ENCODE peak calls at places on chromosomes 6 and 20, in ten cellular contexts. E is H7, F is A549, Y is choroid plexus epithelial cell, M is right lobe of liver, Q is colonic mucosa, T is Caco-2, R is neural progenitor cell, J is psoas muscle, G is sigmoid colon. A is an unnamed sample.

GRCh38 chr20:15862178-15862577 is 711.1 kb downstream of the KIF16B start:
- DNase-seq in E (no peak), F (no peak), Y (no peak), M (no peak), Q (no peak), T (no peak), R (no peak), J (no peak), G (no peak), A (no peak)

GRCh38 chr20:53331151-53331973 is 262.3 kb downstream of the ZNF217 start:
- DNase-seq in E (peak), F (no peak), Y (peak), M (no peak), Q (no peak), T (peak), R (no peak), J (peak), G (no peak), A (peak)

GRCh38 chr6:129525055-129525454 is 184.9 kb downstream of the ARHGAP18 start:
- DNase-seq in E (no peak), F (no peak), Y (peak), M (no peak), Q (no peak), T (no peak), R (no peak), J (no peak), G (no peak), A (peak)

GRCh38 chr6:33634203-33634727 is 13.1 kb downstream of the ITPR3 start:
- DNase-seq in E (peak), F (peak), Y (no peak), M (no peak), Q (no peak), T (no peak), R (peak), J (no peak), G (no peak), A (no peak)

GRCh38 chr6:12578751-12579150 is 137.8 kb upstream of the PHACTR1 start:
- DNase-seq in E (no peak), F (no peak), Y (no peak), M (no peak), Q (no peak), T (no peak), R (no peak), J (no peak), G (no peak), A (peak)

GRCh38 chr20:25863536-25864325 is 167.1 kb upstream of the ZNF337 start:
- DNase-seq in E (peak), F (no peak), Y (peak), M (no peak), Q (no peak), T (peak), R (peak), J (no peak), G (no peak), A (no peak)

GRCh38 chr6:134875367-134875766 is 74.5 kb downstream of the ALDH8A1 start:
- DNase-seq in E (no peak), F (no peak), Y (peak), M (no peak), Q (no peak), T (no peak), R (no peak), J (no peak), G (no peak), A (peak)

GRCh38 chr20:7264137-7264536 is 496.7 kb downstream of the BMP2 start:
- DNase-seq in E (no peak), F (no peak), Y (no peak), M (no peak), Q (no peak), T (no peak), R (no peak), J (no peak), G (no peak), A (no peak)

GRCh38 chr20:58944610-58945009 is 36.4 kb upstream of the NELFCD start:
- DNase-seq in E (no peak), F (no peak), Y (no peak), M (no peak), Q (no peak), T (no peak), R (no peak), J (no peak), G (no peak), A (no peak)

GRCh38 chr20:53948383-53949318 is 121.7 kb downstream of the BCAS1 start:
- DNase-seq in E (no peak), F (no peak), Y (no peak), M (no peak), Q (no peak), T (no peak), R (no peak), J (no peak), G (no peak), A (no peak)

GRCh38 chr6:2810092-2810671 is 31.5 kb downstream of the SERPINB1 start:
- DNase-seq in E (no peak), F (no peak), Y (peak), M (no peak), Q (peak), T (no peak), R (no peak), J (no peak), G (no peak), A (no peak)

GRCh38 chr6:11606287-11606686 is 68.7 kb downstream of the TMEM170B start:
- DNase-seq in E (no peak), F (no peak), Y (no peak), M (no peak), Q (no peak), T (no peak), R (no peak), J (no peak), G (no peak), A (no peak)

GRCh38 chr6:109050012-109050411 is 44.6 kb downstream of the SESN1 start:
- DNase-seq in E (no peak), F (no peak), Y (no peak), M (no peak), Q (no peak), T (no peak), R (no peak), J (no peak), G (no peak), A (no peak)

GRCh38 chr6:33276864-33277662 is at the start of gene B3GALT4:
- DNase-seq in E (peak), F (peak), Y (peak), M (peak), Q (peak), T (no peak), R (peak), J (peak), G (peak), A (peak)

GRCh38 chr6:82270791-82271392 is 23.3 kb upstream of the IBTK start:
- DNase-seq in E (no peak), F (peak), Y (peak), M (no peak), Q (no peak), T (no peak), R (peak), J (no peak), G (no peak), A (peak)

GRCh38 chr6:54980511-54981275 is 134.1 kb downstream of the FAM83B start:
- DNase-seq in E (no peak), F (no peak), Y (peak), M (no peak), Q (no peak), T (no peak), R (no peak), J (no peak), G (no peak), A (peak)

GRCh38 chr20:32052792-32053362 is 835 bp downstream of the HCK start:
- DNase-seq in E (peak), F (no peak), Y (no peak), M (peak), Q (peak), T (peak), R (peak), J (peak), G (peak), A (no peak)

GRCh38 chr6:168355716-168356522 is 36.3 kb upstream of the DACT2 start:
- DNase-seq in E (peak), F (peak), Y (peak), M (peak), Q (peak), T (peak), R (peak), J (peak), G (peak), A (no peak)

GRCh38 chr6:23784313-23784919 is 341.6 kb upstream of the NRSN1 start:
- DNase-seq in E (no peak), F (no peak), Y (no peak), M (no peak), Q (no peak), T (no peak), R (no peak), J (no peak), G (no peak), A (peak)

GRCh38 chr6:3265671-3266070 is 6.9 kb downstream of the PSMG4 start:
- DNase-seq in E (peak), F (no peak), Y (no peak), M (no peak), Q (no peak), T (no peak), R (no peak), J (no peak), G (no peak), A (no peak)

GRCh38 chr6:118083711-118084110 is 176.6 kb downstream of the SLC35F1 start:
- DNase-seq in E (no peak), F (no peak), Y (no peak), M (no peak), Q (no peak), T (no peak), R (no peak), J (no peak), G (no peak), A (no peak)

GRCh38 chr6:159067334-159067733 is 22.5 kb upstream of the TAGAP start:
- DNase-seq in E (no peak), F (no peak), Y (no peak), M (no peak), Q (peak), T (no peak), R (no peak), J (no peak), G (no peak), A (no peak)

GRCh38 chr6:76771076-76771634 is 692.1 kb downstream of the HTR1B start:
- DNase-seq in E (no peak), F (no peak), Y (no peak), M (no peak), Q (no peak), T (no peak), R (no peak), J (no peak), G (no peak), A (no peak)

GRCh38 chr20:62367483-62368302 is 581 bp upstream of the LAMA5 start:
- DNase-seq in E (peak), F (no peak), Y (no peak), M (peak), Q (no peak), T (no peak), R (peak), J (peak), G (peak), A (no peak)

GRCh38 chr6:17470953-17471335 is 77.5 kb downstream of the CAP2 start:
- DNase-seq in E (no peak), F (no peak), Y (peak), M (no peak), Q (no peak), T (no peak), R (no peak), J (no peak), G (no peak), A (peak)

GRCh38 chr20:62914970-62915457 is 11.3 kb downstream of the DIDO1 start:
- DNase-seq in E (peak), F (peak), Y (peak), M (no peak), Q (no peak), T (peak), R (peak), J (no peak), G (no peak), A (peak)

GRCh38 chr6:29507319-29507718 is 19.6 kb upstream of the MAS1L start:
- DNase-seq in E (no peak), F (no peak), Y (no peak), M (no peak), Q (no peak), T (no peak), R (no peak), J (no peak), G (no peak), A (no peak)

GRCh38 chr6:70846207-70846835 is 110.5 kb downstream of the B3GAT2 start:
- DNase-seq in E (no peak), F (no peak), Y (no peak), M (no peak), Q (no peak), T (no peak), R (no peak), J (no peak), G (no peak), A (no peak)

GRCh38 chr6:2746557-2747061 is 4.1 kb downstream of the MYLK4 start:
- DNase-seq in E (no peak), F (no peak), Y (peak), M (no peak), Q (no peak), T (no peak), R (peak), J (peak), G (no peak), A (no peak)

GRCh38 chr20:64151634-64152530 is 12.4 kb upstream of the MYT1 start:
- DNase-seq in E (peak), F (no peak), Y (peak), M (peak), Q (no peak), T (no peak), R (peak), J (no peak), G (peak), A (peak)

GRCh38 chr6:12012566-12013367 is 655 bp downstream of the HIVEP1 start:
- DNase-seq in E (peak), F (peak), Y (peak), M (peak), Q (peak), T (peak), R (peak), J (peak), G (peak), A (peak)

GRCh38 chr6:116012966-116013365 is 47.7 kb downstream of the FRK start:
- DNase-seq in E (no peak), F (no peak), Y (peak), M (no peak), Q (no peak), T (no peak), R (no peak), J (no peak), G (no peak), A (no peak)

DNA sequence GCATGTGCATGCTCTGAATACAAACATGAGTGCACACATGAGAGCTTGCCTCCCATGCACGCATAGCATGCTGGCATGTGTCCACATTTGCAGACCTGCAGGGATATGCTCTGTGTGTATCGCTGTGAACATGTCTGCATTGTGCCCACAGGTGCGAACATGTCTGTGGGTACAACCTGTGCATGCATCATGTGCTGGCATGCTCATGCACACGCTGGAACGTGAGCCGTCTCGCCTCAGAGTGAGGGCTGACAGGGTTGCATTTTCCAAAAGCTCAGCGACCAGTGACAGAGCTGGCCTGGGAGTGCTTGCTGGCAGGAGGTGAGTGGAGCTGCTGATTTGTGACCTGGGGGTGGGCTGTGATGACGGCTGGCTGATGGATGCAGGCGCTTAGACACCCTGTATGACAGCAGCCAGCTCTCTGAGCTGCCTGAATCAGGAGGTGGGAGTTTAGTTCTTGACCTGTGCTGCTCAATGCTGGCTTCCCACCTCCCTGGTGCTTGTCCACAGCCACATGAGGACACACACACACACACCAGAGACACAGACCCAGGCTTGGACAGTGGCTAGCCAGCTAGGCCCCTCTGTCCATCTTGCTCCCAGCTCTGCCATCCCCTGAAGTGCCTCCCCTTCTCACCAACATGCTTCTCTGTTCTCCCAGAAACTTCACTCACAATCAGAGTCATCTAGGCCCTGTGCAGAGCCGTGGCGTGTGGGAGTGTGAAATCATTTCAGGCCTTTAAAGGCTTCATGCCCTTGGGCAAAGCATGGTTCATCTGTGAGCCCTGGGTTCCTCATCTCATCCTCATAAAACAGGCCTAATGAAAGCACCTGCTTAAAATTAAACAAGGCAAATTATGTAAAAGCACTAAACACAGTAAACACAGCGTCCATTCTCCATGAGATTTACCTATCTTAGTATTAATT is 51.4 kb downstream of the CD40 start:
- DNase-seq in E (no peak), F (no peak), Y (no peak), M (no peak), Q (no peak), T (no peak), R (no peak), J (no peak), G (no peak), A (no peak)
- H3K4me3 ChIP-seq in E (no peak), F (no peak), Y (no peak), M (no peak), Q (no peak), T (no peak), R (no peak), J (no peak), G (no peak), A (no peak)

DNA sequence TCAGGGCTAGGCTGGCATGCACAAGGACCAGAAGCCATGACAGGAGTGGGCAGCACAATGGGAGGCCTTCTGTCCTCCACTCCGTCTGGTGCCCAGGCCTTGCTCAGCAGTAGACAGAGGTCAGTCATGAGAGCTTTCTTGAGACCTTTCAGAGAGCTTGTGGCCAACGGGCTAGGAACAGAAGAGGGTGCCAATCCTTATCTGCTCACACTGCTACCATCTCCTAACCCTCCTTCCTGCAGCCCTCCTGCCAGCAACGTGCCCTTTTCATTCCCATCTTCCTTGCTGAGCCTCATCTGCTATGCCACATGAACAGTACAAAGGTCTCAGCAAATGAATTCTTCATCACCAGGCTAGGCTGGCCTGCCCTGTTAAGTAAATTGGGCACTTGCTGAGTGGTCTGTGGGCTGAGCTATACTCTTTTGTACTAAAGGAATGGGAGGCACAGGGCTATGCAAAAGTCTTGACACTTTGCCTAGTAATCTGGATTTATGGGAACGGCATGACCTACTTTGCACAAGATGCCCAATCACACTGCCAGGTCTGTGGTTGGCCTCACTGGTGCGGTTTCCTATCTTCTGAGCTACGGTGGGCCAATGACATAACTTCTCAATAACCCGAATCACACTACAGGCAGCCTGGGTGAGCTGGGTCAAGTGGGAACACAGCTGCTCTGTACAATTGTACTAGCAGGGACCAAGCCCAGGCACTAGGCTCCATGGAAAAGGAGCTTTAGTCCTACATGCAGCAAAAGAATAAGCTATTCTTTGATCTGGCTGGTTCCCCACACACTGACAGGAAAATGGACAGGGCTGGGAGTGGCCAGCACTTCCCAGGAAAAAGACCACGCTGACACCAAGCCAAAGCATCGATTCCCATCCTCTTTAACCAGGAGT is 47.8 kb downstream of the ELOVL5 start:
- DNase-seq in E (no peak), F (no peak), Y (no peak), M (no peak), Q (no peak), T (no peak), R (no peak), J (no peak), G (no peak), A (peak)
- H3K4me3 ChIP-seq in E (no peak), F (no peak), Y (no peak), M (no peak), Q (no peak), T (no peak), R (no peak), J (no peak), G (no peak), A (peak)

DNA sequence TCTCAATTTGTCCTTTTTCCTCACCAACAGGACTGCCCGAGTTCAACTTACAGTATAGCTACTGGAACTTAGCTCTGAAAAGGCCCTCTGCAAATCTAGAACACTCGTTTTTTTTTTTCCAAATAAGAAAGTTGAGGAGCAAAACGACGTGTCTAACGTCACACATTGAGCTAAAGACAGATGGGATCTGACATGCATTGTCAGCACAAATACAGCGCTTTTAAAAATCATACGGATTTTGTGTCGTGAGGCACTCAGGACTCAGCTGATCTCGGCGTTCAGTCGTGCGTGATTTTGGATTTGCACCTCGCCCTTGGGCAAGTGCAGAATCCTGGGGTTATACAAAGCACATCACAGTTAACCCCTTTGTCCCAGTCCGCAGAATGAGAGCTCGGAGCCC is 94.7 kb upstream of the ZNF322 start:
- DNase-seq in E (no peak), F (no peak), Y (no peak), M (no peak), Q (no peak), T (no peak), R (no peak), J (no peak), G (no peak), A (no peak)
- H3K4me3 ChIP-seq in E (peak), F (no peak), Y (no peak), M (no peak), Q (no peak), T (no peak), R (peak), J (no peak), G (no peak), A (no peak)

DNA sequence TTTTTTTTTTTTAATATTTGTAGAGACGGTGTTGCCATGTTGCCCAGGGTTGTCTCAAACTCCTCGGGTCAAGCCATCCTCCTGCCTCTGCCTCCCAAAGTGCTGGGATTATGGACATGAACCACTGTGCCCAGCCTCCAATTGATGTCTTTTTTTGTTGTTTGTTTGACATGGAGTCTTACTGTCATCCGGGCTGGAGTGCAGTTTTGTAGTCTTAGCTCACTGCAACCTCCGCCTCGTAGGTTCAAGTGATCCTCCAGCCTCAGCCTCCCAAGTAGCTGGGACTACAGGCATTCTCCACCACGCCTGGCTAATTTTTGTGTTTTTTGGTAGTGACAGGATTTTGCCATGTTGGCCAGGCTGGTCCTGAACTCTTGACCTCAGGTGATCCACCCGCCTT is 9.4 kb upstream of the MROH8 start:
- DNase-seq in E (no peak), F (no peak), Y (no peak), M (no peak), Q (no peak), T (no peak), R (no peak), J (no peak), G (no peak), A (no peak)
- H3K4me3 ChIP-seq in E (no peak), F (no peak), Y (no peak), M (no peak), Q (no peak), T (no peak), R (no peak), J (no peak), G (no peak), A (no peak)

GRCh38 chr20:49751397-49751735 is 37.7 kb upstream of the B4GALT5 start:
- DNase-seq in E (no peak), F (no peak), Y (no peak), M (no peak), Q (no peak), T (no peak), R (no peak), J (no peak), G (peak), A (no peak)
- H3K4me3 ChIP-seq in E (no peak), F (no peak), Y (no peak), M (no peak), Q (no peak), T (no peak), R (no peak), J (no peak), G (no peak), A (no peak)

A was measured in astrocyte.